ENCODE peak calls at places on chromosomes 5 and 9, in five cellular contexts. Z is colonic mucosa, R is ovary, S is heart left ventricle, I is fibroblast of lung. Q is an unnamed sample.
A peak's percentile ranks its signal among the peaks of the same experiment; 100 is the strongest.

GRCh38 chr5:129063483-129064136 is 30.9 kb upstream of the ISOC1 start:
- DNase-seq in Z (no peak), R (no peak), S (no peak), I (peak; percentile 18), Q (no peak)

GRCh38 chr9:87601175-87601574 is 103.5 kb downstream of the DAPK1 start:
- DNase-seq in Z (peak; percentile 81), R (no peak), S (no peak), I (no peak), Q (no peak)

GRCh38 chr5:73183491-73183891 is 10.5 kb downstream of the TMEM174 start:
- DNase-seq in Z (peak; percentile 84), R (no peak), S (no peak), I (no peak), Q (no peak)

GRCh38 chr5:136051486-136052220 is 22.9 kb downstream of the TGFBI start:
- DNase-seq in Z (no peak), R (no peak), S (no peak), I (no peak), Q (no peak)

GRCh38 chr5:161851691-161852299 is 3.9 kb downstream of the GABRA1 start:
- DNase-seq in Z (no peak), R (no peak), S (no peak), I (no peak), Q (no peak)

GRCh38 chr5:121873409-121873808 is 21.7 kb downstream of the FTMT start:
- DNase-seq in Z (no peak), R (no peak), S (no peak), I (no peak), Q (no peak)

GRCh38 chr9:106228861-106229260 is 534.5 kb downstream of the TMEM38B start:
- DNase-seq in Z (no peak), R (no peak), S (peak; percentile 68), I (no peak), Q (no peak)

GRCh38 chr9:16275795-16276624 is 594.5 kb downstream of the BNC2 start:
- DNase-seq in Z (no peak), R (no peak), S (no peak), I (peak; percentile 72), Q (no peak)

GRCh38 chr9:109453210-109453842 is 44.8 kb downstream of the PTPN3 start:
- DNase-seq in Z (no peak), R (no peak), S (no peak), I (peak; percentile 86), Q (no peak)

GRCh38 chr9:79581794-79582193 is 10.0 kb downstream of the TLE4 start:
- DNase-seq in Z (no peak), R (no peak), S (no peak), I (peak; percentile 94), Q (no peak)

DNA sequence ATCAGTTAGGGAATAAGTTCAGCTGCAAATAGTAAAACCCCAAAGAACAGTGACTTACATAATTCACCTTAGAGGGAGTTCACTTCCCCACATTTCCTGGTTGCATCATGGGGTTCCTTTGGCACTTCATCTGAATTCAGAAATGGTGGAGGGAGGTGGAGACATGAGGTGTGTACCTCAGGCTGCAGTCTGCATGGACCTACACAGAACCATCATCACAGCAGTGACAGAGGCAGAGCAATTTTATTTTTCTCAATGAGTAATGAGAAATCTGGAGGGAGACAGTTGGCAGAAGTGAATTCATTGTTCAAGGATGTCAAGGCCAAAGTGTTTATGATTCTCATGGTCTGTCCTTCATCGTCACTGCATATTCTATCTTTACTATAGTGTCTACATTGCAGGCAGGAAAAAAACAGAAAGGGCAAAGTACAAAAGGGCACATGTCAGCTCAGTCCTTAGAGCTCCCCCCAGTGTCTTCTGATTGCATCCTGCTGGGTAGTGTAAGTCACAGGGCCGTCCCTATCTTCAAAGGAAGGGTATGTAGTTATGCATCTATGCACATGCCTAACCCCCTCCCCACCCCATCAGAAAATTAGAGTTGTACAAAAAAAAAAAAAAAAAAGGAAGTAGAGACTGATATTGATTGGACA is 132.8 kb upstream of the APC start:
- DNase-seq in Z (peak; percentile 22), R (no peak), S (no peak), I (no peak), Q (no peak)
- TF ChIP-seq CTCF in Z (no peak), R (no peak), S (peak; percentile 28), I (peak; percentile 15), Q (no peak)

DNA sequence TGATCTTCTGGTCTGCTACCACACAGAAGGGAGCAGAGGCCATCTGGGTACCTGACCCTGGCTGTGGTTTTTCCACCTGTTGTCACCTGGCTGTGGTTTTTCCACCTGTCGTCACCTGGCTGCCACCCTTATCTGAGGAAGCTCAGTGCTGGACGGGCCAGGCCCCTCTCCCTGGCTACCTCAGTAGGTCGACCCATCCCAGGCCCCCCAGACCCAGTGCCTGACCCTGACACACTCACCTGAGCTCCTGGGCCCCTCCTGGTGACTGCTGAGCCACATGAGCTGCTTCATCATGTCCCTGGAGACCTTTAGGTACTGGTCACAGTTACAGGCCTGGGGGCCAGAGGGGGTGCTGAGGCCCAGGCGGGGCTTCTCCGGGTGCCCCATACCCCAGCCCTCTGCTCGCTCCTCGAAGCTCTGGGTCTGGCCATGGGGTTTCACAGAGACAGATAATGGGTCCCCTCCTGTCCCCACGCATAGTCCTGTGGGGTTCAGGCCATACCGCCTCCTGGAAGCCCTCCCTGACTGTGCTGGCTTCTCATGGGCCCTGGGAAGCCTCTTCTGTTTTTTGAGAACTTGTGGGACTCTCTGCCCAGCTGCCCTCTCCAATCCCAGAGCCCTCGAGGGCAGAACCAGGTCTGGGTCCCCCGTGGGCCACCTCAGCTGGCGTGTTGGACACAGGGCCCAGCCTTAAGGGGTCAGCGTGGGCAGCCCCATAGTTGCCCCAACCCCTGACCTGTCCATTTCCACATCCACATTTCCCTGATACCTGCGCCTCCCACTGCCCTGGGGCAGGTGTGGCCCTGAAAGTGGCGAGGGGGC is 7.5 kb upstream of the NRARP start:
- DNase-seq in Z (no peak), R (no peak), S (no peak), I (no peak), Q (no peak)
- H3K4me1 ChIP-seq in Z (peaks cover 32% of the 10 kb centered on the region), R (peaks cover 16% of the 10 kb centered on the region), S (peaks cover 34% of the 10 kb centered on the region), I (peaks cover 4% of the 10 kb centered on the region), Q (no peaks in the 10 kb centered on the region)

GRCh38 chr9:136643596-136644342 is 18.9 kb upstream of the EGFL7 start:
- DNase-seq in Z (no peak), R (no peak), S (peak; percentile 48), I (no peak), Q (no peak)
- H3K4me3 ChIP-seq in Z (peak overlapping the region; percentile 1), R (no peak overlapping the region), S (peak overlapping the region; percentile 57), I (no peak overlapping the region), Q (peak overlapping the region; percentile 50)

GRCh38 chr5:2851895-2852294 is 100.4 kb upstream of the IRX2 start:
- DNase-seq in Z (no peak), R (no peak), S (no peak), I (no peak), Q (no peak)

GRCh38 chr5:2847608-2848007 is 96.1 kb upstream of the IRX2 start:
- DNase-seq in Z (no peak), R (no peak), S (no peak), I (no peak), Q (no peak)

GRCh38 chr5:2849429-2849828 is 98.0 kb upstream of the IRX2 start:
- DNase-seq in Z (no peak), R (no peak), S (no peak), I (no peak), Q (no peak)

GRCh38 chr5:2852446-2852845 is 101.0 kb upstream of the IRX2 start:
- DNase-seq in Z (no peak), R (no peak), S (no peak), I (no peak), Q (no peak)

DNA sequence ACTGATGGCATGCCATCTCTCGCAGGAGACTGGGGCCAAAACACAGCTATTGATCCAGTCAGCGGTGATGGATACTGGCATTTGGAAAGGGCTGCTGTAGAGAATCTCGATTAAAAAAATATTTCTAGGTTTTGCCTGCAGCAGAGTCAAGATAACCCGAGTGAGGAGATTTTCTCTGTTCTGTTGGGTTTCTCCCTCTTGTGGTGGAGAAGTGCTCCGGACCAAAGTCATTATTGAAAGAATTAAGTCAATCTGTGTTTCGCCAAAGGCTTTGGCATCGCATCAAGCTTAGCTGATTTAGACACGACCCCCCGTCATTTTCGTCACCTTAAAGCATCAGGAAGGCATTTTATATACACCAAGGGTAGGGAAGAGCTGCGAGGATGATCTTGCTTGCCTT is 97.2 kb upstream of the IRX2 start:
- DNase-seq in Z (no peak), R (no peak), S (no peak), I (no peak), Q (no peak)
- TF ChIP-seq CTCF in Z (no peak), R (no peak), S (no peak), I (no peak), Q (no peak)

GRCh38 chr5:139566611-139567010 is 5.5 kb downstream of the UBE2D2 start:
- DNase-seq in Z (no peak), R (no peak), S (no peak), I (peak; percentile 10), Q (no peak)

GRCh38 chr5:139561655-139562451 is 714 bp downstream of the UBE2D2 start:
- DNase-seq in Z (peak; percentile 56), R (peak; percentile 59), S (peak; percentile 58), I (peak; percentile 51), Q (peak; percentile 60)

GRCh38 chr5:139569276-139569955 is 8.3 kb downstream of the UBE2D2 start:
- DNase-seq in Z (no peak), R (no peak), S (no peak), I (peak; percentile 25), Q (no peak)

GRCh38 chr5:139562847-139563246 is 1.7 kb downstream of the UBE2D2 start:
- DNase-seq in Z (no peak), R (no peak), S (no peak), I (no peak), Q (no peak)

GRCh38 chr5:139565411-139566305 is 4.5 kb downstream of the UBE2D2 start:
- DNase-seq in Z (no peak), R (no peak), S (no peak), I (peak; percentile 71), Q (no peak)
- H3K4me1 ChIP-seq in Z (no peaks in the 10 kb centered on the region), R (peaks cover 13% of the 10 kb centered on the region), S (peaks cover 65% of the 10 kb centered on the region), I (peaks cover 8% of the 10 kb centered on the region), Q (peaks cover 60% of the 10 kb centered on the region)

GRCh38 chr5:175483337-175483736 is 5.0 kb downstream of the SFXN1 start:
- DNase-seq in Z (no peak), R (no peak), S (no peak), I (no peak), Q (no peak)
- H3K4me3 ChIP-seq in Z (no peak overlapping the region), R (no peak overlapping the region), S (no peak overlapping the region), I (no peak overlapping the region), Q (no peak overlapping the region)

Q was measured in right atrium auricular region.